ENCODE peak calls at places on chromosomes 16 and 17, in eight cellular contexts. R is H1, D is body of pancreas, A is iPS DF 6.9, B is fibroblast of lung, W is tibial artery, I is prostate gland, J is gastrocnemius medialis. T is an unnamed sample. For H3K27me3, the result is how much of the 10 kb centered on the place peaks cover.

GRCh38 chr16:74477226-74477625 is 55.9 kb upstream of the CLEC18B start:
- DNase-seq in J (no peak), B (no peak), D (no peak), A (no peak), W (no peak), R (no peak), I (no peak), T (no peak)

GRCh38 chr16:80273635-80274538 is 266.9 kb upstream of the DYNLRB2 start:
- DNase-seq in B (peak), D (no peak), J (no peak), A (no peak), R (no peak), I (no peak), W (no peak), T (no peak)

GRCh38 chr17:50630524-50631194 is 4.0 kb upstream of the ABCC3 start:
- DNase-seq in D (peak), B (no peak), A (no peak), W (no peak), R (peak), J (peak), I (peak), T (no peak)

GRCh38 chr16:12059216-12059769 is 82.8 kb downstream of the SNX29 start:
- DNase-seq in A (no peak), B (no peak), W (no peak), I (no peak), R (no peak), D (no peak), J (no peak), T (peak)

GRCh38 chr17:18951941-18952842 is at the start of gene SLC5A10:
- DNase-seq in J (no peak), R (no peak), D (no peak), A (no peak), B (no peak), W (no peak), I (no peak), T (no peak)

GRCh38 chr17:36592711-36593321 is 1.1 kb downstream of the DHRS11 start:
- DNase-seq in J (no peak), W (no peak), A (no peak), D (no peak), I (no peak), R (no peak), B (no peak), T (no peak)

GRCh38 chr17:82126479-82127314 is 28.7 kb upstream of the FASN start:
- DNase-seq in W (no peak), D (no peak), A (no peak), J (no peak), R (no peak), I (no peak), B (no peak), T (no peak)

GRCh38 chr17:62179525-62180161 is 114.6 kb upstream of the MED13 start:
- DNase-seq in D (no peak), W (no peak), I (no peak), R (no peak), J (no peak), A (no peak), B (peak), T (no peak)

GRCh38 chr16:79329967-79330366 is 270.6 kb downstream of the MAF start:
- DNase-seq in B (no peak), A (no peak), I (no peak), D (no peak), J (no peak), W (no peak), R (no peak), T (no peak)

GRCh38 chr16:53775821-53776431 is 72.0 kb downstream of the FTO start:
- DNase-seq in D (peak), I (peak), W (peak), J (peak), R (no peak), A (no peak), B (peak), T (no peak)

GRCh38 chr17:59332890-59333377 is 1.5 kb downstream of the YPEL2 start:
- DNase-seq in W (peak), I (peak), B (peak), R (no peak), D (peak), J (peak), A (no peak), T (peak)

GRCh38 chr17:46143827-46144236 is 49.4 kb downstream of the KANSL1 start:
- DNase-seq in J (no peak), B (no peak), A (no peak), D (no peak), W (no peak), I (no peak), R (no peak), T (no peak)

GRCh38 chr16:79362312-79362970 is 238.1 kb downstream of the MAF start:
- DNase-seq in J (no peak), I (no peak), A (no peak), W (no peak), D (no peak), B (no peak), R (no peak), T (no peak)

GRCh38 chr17:12727076-12727750 is 61.5 kb downstream of the MYOCD start:
- DNase-seq in J (no peak), R (no peak), I (no peak), A (no peak), W (no peak), D (no peak), B (peak), T (no peak)

GRCh38 chr16:52569701-52570100 is 22.8 kb upstream of the TOX3 start:
- DNase-seq in A (no peak), J (no peak), W (no peak), I (no peak), R (no peak), B (no peak), D (no peak), T (no peak)

GRCh38 chr16:19771796-19772195 is 53.7 kb downstream of the IQCK start:
- DNase-seq in W (no peak), J (no peak), I (no peak), A (no peak), R (no peak), B (no peak), D (no peak), T (no peak)

GRCh38 chr17:57174591-57174990 is 81.7 kb upstream of the MSI2 start:
- DNase-seq in W (no peak), I (no peak), B (no peak), J (no peak), R (no peak), D (no peak), A (no peak), T (no peak)

GRCh38 chr17:17041018-17041521 is 1.2 kb upstream of the MPRIP start:
- DNase-seq in D (peak), A (no peak), W (peak), B (no peak), I (no peak), J (peak), R (no peak), T (peak)

GRCh38 chr17:41678907-41679739 is 9.6 kb upstream of the EIF1 start:
- DNase-seq in A (no peak), W (no peak), D (no peak), J (no peak), B (peak), I (no peak), R (no peak), T (no peak)

GRCh38 chr16:1443403-1443973 is 868 bp downstream of the CCDC154 start:
- DNase-seq in A (no peak), B (no peak), R (no peak), D (no peak), J (no peak), W (no peak), I (no peak), T (no peak)

GRCh38 chr16:74759564-74759963 is 15.1 kb downstream of the FA2H start:
- DNase-seq in W (no peak), A (no peak), J (no peak), R (no peak), I (no peak), B (no peak), D (no peak), T (no peak)

GRCh38 chr17:45241315-45242011 is 19.8 kb downstream of the FMNL1 start:
- DNase-seq in D (no peak), B (no peak), R (peak), I (peak), W (no peak), J (no peak), A (no peak), T (peak)

GRCh38 chr16:85687651-85688471 is 893 bp downstream of the GINS2 start:
- DNase-seq in I (no peak), B (no peak), A (no peak), R (no peak), J (no peak), W (no peak), D (no peak), T (no peak)

GRCh38 chr16:57277586-57277985 is 6.9 kb downstream of the PLLP start:
- DNase-seq in A (no peak), R (no peak), J (no peak), B (peak), I (no peak), W (no peak), D (no peak), T (peak)

GRCh38 chr17:79594271-79594670 is 16.6 kb downstream of the RBFOX3 start:
- DNase-seq in A (no peak), B (no peak), I (no peak), W (no peak), D (no peak), J (no peak), R (no peak), T (peak)
- H3K27me3 ChIP-seq in A (under half), B (under half), I (under half), W (half or more), D (under half), J (under half), R (under half), T (under half)

GRCh38 chr17:48357727-48358126 is 72.3 kb downstream of the SKAP1 start:
- DNase-seq in D (no peak), A (no peak), B (no peak), R (no peak), W (no peak), J (no peak), I (no peak), T (no peak)
- H3K27me3 ChIP-seq in D (under half), A (under half), B (under half), R (under half), W (under half), J (under half), I (under half), T (half or more)

GRCh38 chr16:68287276-68288251 is 23.2 kb downstream of the SLC7A6OS start:
- DNase-seq in A (no peak), J (peak), W (peak), B (peak), D (no peak), R (no peak), I (no peak), T (peak)
- H3K27me3 ChIP-seq in A (under half), J (under half), W (under half), B (under half), D (under half), R (under half), I (under half), T (under half)

GRCh38 chr17:39619786-39620101 is 7.0 kb upstream of the PPP1R1B start:
- DNase-seq in D (no peak), J (no peak), A (no peak), R (no peak), W (no peak), I (no peak), B (no peak), T (no peak)

GRCh38 chr17:39622380-39623006 is 4.3 kb upstream of the PPP1R1B start:
- DNase-seq in A (no peak), R (no peak), I (no peak), B (no peak), J (no peak), D (no peak), W (no peak), T (no peak)

GRCh38 chr17:39624313-39624712 is 2.4 kb upstream of the PPP1R1B start:
- DNase-seq in R (no peak), W (no peak), D (no peak), J (no peak), A (no peak), I (no peak), B (no peak), T (no peak)

GRCh38 chr17:39623356-39623950 is 3.3 kb upstream of the PPP1R1B start:
- DNase-seq in R (peak), W (peak), I (peak), J (peak), A (no peak), B (peak), D (peak), T (peak)

GRCh38 chr17:39621523-39622379 is 5.0 kb upstream of the PPP1R1B start:
- DNase-seq in R (peak), I (peak), B (peak), A (no peak), W (peak), D (peak), J (peak), T (peak)
- H3K27me3 ChIP-seq in R (under half), I (under half), B (under half), A (under half), W (under half), D (under half), J (under half), T (half or more)

DNA sequence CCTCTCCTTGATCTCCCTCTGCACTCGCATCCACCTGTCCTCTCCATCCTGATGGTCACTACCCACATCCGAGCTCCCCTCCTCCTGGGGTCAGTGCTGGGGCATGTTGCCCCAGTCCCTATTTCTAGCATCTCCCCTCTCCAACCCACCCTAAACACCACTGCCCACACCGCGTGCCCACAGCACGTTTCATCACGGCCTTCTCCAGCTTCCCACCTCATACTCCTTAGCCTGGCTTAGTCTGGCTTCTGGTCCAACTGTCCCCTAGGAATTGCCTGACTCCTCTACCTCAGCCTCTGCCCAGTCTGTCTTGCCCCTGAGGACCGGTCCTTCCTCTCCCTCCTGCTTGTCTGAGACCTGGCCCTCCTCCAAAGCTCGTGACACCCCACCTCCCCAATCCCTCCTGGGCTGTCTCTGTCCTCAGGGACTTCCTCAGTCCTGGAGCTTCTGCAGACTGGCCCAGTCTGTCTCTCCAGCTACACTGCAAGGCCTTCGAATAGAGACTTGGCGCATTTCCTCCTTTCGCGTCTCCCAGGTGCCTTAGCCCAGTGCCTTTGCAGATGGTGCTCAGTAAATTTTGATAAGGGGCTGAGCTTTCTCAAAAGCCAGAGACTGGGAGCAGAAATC is 4.9 kb downstream of the ALOX15 start:
- DNase-seq in R (peak), J (no peak), B (no peak), A (no peak), W (no peak), I (no peak), D (no peak), T (no peak)
- H3K27me3 ChIP-seq in R (under half), J (under half), B (under half), A (under half), W (half or more), I (under half), D (under half), T (under half)